ENCODE peak calls at places on chromosomes 13 and 19, in seven cellular contexts. One of them, this sample, is unnamed.

GRCh38 chr13:23509781-23510543 is 60.2 kb upstream of the TNFRSF19 start:
- DNase-seq in progenitor cell of endocrine pancreas: no peak
- DNase-seq in CD8-positive, alpha-beta memory T cell: no peak
- DNase-seq in activated T-helper 9 cell treated with anti-CD3 and anti-CD28 coated beads, Interleukin-2, amount 50 U/mL, for 16 hours: no peak
- DNase-seq in nephron progenitor cell: no peak
- DNase-seq in aorta: no peak
- DNase-seq in mesendoderm: no peak
- DNase-seq in this sample: no peak

GRCh38 chr13:97753942-97754670 is 199.4 kb upstream of the IPO5 start:
- DNase-seq in progenitor cell of endocrine pancreas: no peak
- DNase-seq in CD8-positive, alpha-beta memory T cell: no peak
- DNase-seq in activated T-helper 9 cell treated with anti-CD3 and anti-CD28 coated beads, Interleukin-2, amount 50 U/mL, for 16 hours: no peak
- DNase-seq in nephron progenitor cell: no peak
- DNase-seq in aorta: no peak
- DNase-seq in mesendoderm: peak; percentile 34
- DNase-seq in this sample: no peak

GRCh38 chr19:11418518-11419506 is at the start of gene RGL3:
- DNase-seq in progenitor cell of endocrine pancreas: peak; percentile 79
- DNase-seq in CD8-positive, alpha-beta memory T cell: no peak
- DNase-seq in activated T-helper 9 cell treated with anti-CD3 and anti-CD28 coated beads, Interleukin-2, amount 50 U/mL, for 16 hours: no peak
- DNase-seq in nephron progenitor cell: peak; percentile 73
- DNase-seq in aorta: peak; percentile 91
- DNase-seq in mesendoderm: peak; percentile 75
- DNase-seq in this sample: peak; percentile 61

GRCh38 chr19:10885241-10886169 is 14.2 kb downstream of the CARM1 start:
- DNase-seq in progenitor cell of endocrine pancreas: no peak
- DNase-seq in CD8-positive, alpha-beta memory T cell: no peak
- DNase-seq in activated T-helper 9 cell treated with anti-CD3 and anti-CD28 coated beads, Interleukin-2, amount 50 U/mL, for 16 hours: no peak
- DNase-seq in nephron progenitor cell: no peak
- DNase-seq in aorta: no peak
- DNase-seq in mesendoderm: peak; percentile 67
- DNase-seq in this sample: peak; percentile 40

GRCh38 chr13:24348797-24349515 is 39.6 kb downstream of the C1QTNF9 start:
- DNase-seq in progenitor cell of endocrine pancreas: no peak
- DNase-seq in CD8-positive, alpha-beta memory T cell: no peak
- DNase-seq in activated T-helper 9 cell treated with anti-CD3 and anti-CD28 coated beads, Interleukin-2, amount 50 U/mL, for 16 hours: no peak
- DNase-seq in nephron progenitor cell: no peak
- DNase-seq in aorta: no peak
- DNase-seq in mesendoderm: no peak
- DNase-seq in this sample: no peak

GRCh38 chr13:49563513-49563912 is 21.8 kb downstream of the RCBTB1 start:
- DNase-seq in progenitor cell of endocrine pancreas: no peak
- DNase-seq in CD8-positive, alpha-beta memory T cell: no peak
- DNase-seq in activated T-helper 9 cell treated with anti-CD3 and anti-CD28 coated beads, Interleukin-2, amount 50 U/mL, for 16 hours: no peak
- DNase-seq in nephron progenitor cell: no peak
- DNase-seq in aorta: no peak
- DNase-seq in mesendoderm: no peak
- DNase-seq in this sample: no peak

GRCh38 chr13:106709509-106709908 is 141.6 kb upstream of the ARGLU1 start:
- DNase-seq in progenitor cell of endocrine pancreas: no peak
- DNase-seq in CD8-positive, alpha-beta memory T cell: no peak
- DNase-seq in activated T-helper 9 cell treated with anti-CD3 and anti-CD28 coated beads, Interleukin-2, amount 50 U/mL, for 16 hours: no peak
- DNase-seq in nephron progenitor cell: no peak
- DNase-seq in aorta: no peak
- DNase-seq in mesendoderm: no peak
- DNase-seq in this sample: no peak

GRCh38 chr13:107202371-107203023 is 634.6 kb upstream of the ARGLU1 start:
- DNase-seq in progenitor cell of endocrine pancreas: no peak
- DNase-seq in CD8-positive, alpha-beta memory T cell: no peak
- DNase-seq in activated T-helper 9 cell treated with anti-CD3 and anti-CD28 coated beads, Interleukin-2, amount 50 U/mL, for 16 hours: no peak
- DNase-seq in nephron progenitor cell: no peak
- DNase-seq in aorta: no peak
- DNase-seq in mesendoderm: no peak
- DNase-seq in this sample: no peak

GRCh38 chr13:40682449-40683240 is 16.2 kb upstream of the FOXO1 start:
- DNase-seq in progenitor cell of endocrine pancreas: no peak
- DNase-seq in CD8-positive, alpha-beta memory T cell: peak; percentile 38
- DNase-seq in activated T-helper 9 cell treated with anti-CD3 and anti-CD28 coated beads, Interleukin-2, amount 50 U/mL, for 16 hours: no peak
- DNase-seq in nephron progenitor cell: no peak
- DNase-seq in aorta: no peak
- DNase-seq in mesendoderm: peak; percentile 32
- DNase-seq in this sample: peak; percentile 72

GRCh38 chr19:39563408-39563807 is 23.4 kb upstream of the EID2 start:
- DNase-seq in progenitor cell of endocrine pancreas: no peak
- DNase-seq in CD8-positive, alpha-beta memory T cell: no peak
- DNase-seq in activated T-helper 9 cell treated with anti-CD3 and anti-CD28 coated beads, Interleukin-2, amount 50 U/mL, for 16 hours: no peak
- DNase-seq in nephron progenitor cell: no peak
- DNase-seq in aorta: no peak
- DNase-seq in mesendoderm: peak; percentile 49
- DNase-seq in this sample: no peak

This sample was measured in retina.